ENCODE peak calls at places on chromosomes 2 and 18, in four cellular contexts. B, P, U and C are unnamed samples.

GRCh38 chr18:25674183-25674582 is 322.2 kb upstream of the ZNF521 start:
- DNase-seq in B (no peak), P (no peak), U (no peak), C (no peak)

GRCh38 chr2:232541961-232542714 is 2.6 kb downstream of the CHRNG start:
- DNase-seq in B (no peak), P (no peak), U (no peak), C (no peak)

GRCh38 chr2:234674781-234675201 is 177.9 kb upstream of the ARL4C start:
- DNase-seq in B (no peak), P (peak), U (peak), C (peak)

GRCh38 chr2:50674876-50675275 is 357.1 kb downstream of the NRXN1 start:
- DNase-seq in B (no peak), P (no peak), U (no peak), C (no peak)

GRCh38 chr18:47944972-47945843 is 14.7 kb upstream of the SMAD2 start:
- DNase-seq in B (peak), P (peak), U (peak), C (no peak)

GRCh38 chr2:119366161-119366648 is 429 bp downstream of the C2orf76 start:
- DNase-seq in B (no peak), P (peak), U (no peak), C (no peak)

GRCh38 chr2:240786871-240787311 is 33.1 kb downstream of the KIF1A start:
- DNase-seq in B (no peak), P (no peak), U (no peak), C (no peak)

GRCh38 chr2:137168564-137168963 is 403.2 kb downstream of the THSD7B start:
- DNase-seq in B (no peak), P (no peak), U (no peak), C (no peak)

GRCh38 chr2:30178618-30179404 is 32.0 kb downstream of the YPEL5 start:
- DNase-seq in B (no peak), P (no peak), U (no peak), C (peak)

GRCh38 chr2:66437055-66437454 is 2.1 kb downstream of the MEIS1 start:
- DNase-seq in B (no peak), P (no peak), U (no peak), C (no peak)

GRCh38 chr18:304887-305529 is 37.2 kb upstream of the THOC1 start:
- DNase-seq in B (no peak), P (no peak), U (no peak), C (no peak)

GRCh38 chr2:109266511-109266910 is 137.5 kb downstream of the SH3RF3 start:
- DNase-seq in B (no peak), P (no peak), U (no peak), C (no peak)

GRCh38 chr2:205700331-205701132 is 18.2 kb downstream of the NRP2 start:
- DNase-seq in B (no peak), P (no peak), U (no peak), C (peak)

GRCh38 chr2:169010633-169011460 is 20.3 kb downstream of the ABCB11 start:
- DNase-seq in B (no peak), P (no peak), U (no peak), C (no peak)

GRCh38 chr18:55413474-55413873 is 174.5 kb downstream of the TCF4 start:
- DNase-seq in B (no peak), P (no peak), U (no peak), C (no peak)

GRCh38 chr2:99615247-99615771 is 125.5 kb upstream of the REV1 start:
- DNase-seq in B (no peak), P (no peak), U (no peak), C (no peak)

GRCh38 chr2:42010743-42011298 is 37.0 kb upstream of the PKDCC start:
- DNase-seq in B (no peak), P (no peak), U (peak), C (peak)

GRCh38 chr2:173205375-173205774 is 129.7 kb downstream of the MAP3K20 start:
- DNase-seq in B (no peak), P (no peak), U (no peak), C (peak)

GRCh38 chr2:67873916-67874315 is 188.9 kb downstream of the C1D start:
- DNase-seq in B (no peak), P (no peak), U (no peak), C (no peak)

GRCh38 chr2:236408786-236409185 is 144.6 kb upstream of the ASB18 start:
- DNase-seq in B (no peak), P (no peak), U (no peak), C (no peak)

GRCh38 chr2:215950009-215950408 is 63.3 kb downstream of the MREG start:
- DNase-seq in B (no peak), P (peak), U (peak), C (no peak)

GRCh38 chr18:52060612-52061259 is 279.3 kb upstream of the DCC start:
- DNase-seq in B (no peak), P (no peak), U (no peak), C (no peak)

GRCh38 chr2:171514908-171515582 is 7.2 kb upstream of the CYBRD1 start:
- DNase-seq in B (no peak), P (no peak), U (no peak), C (no peak)

GRCh38 chr18:74996055-74996454 is 212.9 kb downstream of the PTGR3 start:
- DNase-seq in B (peak), P (no peak), U (no peak), C (no peak)

GRCh38 chr18:76490701-76491171 is 4.3 kb downstream of the ZNF516 start:
- DNase-seq in B (no peak), P (peak), U (no peak), C (peak)

GRCh38 chr2:120291464-120292311 is 39.0 kb downstream of the RALB start:
- DNase-seq in B (no peak), P (no peak), U (no peak), C (peak)